ENCODE peak calls at places on chromosomes 5 and 9, in four cellular contexts. K, N, W and F are unnamed samples.

GRCh38 chr9:126439402-126439765 is 112.8 kb downstream of the MVB12B start:
- DNase-seq in K (no peak), W (no peak), N (no peak), F (no peak)

GRCh38 chr5:101679816-101680215 is 616.3 kb downstream of the SLCO4C1 start:
- DNase-seq in K (no peak), W (no peak), N (no peak), F (no peak)

GRCh38 chr9:123150708-123151503 is 117.4 kb downstream of the GPR21 start:
- DNase-seq in W (no peak), K (no peak), N (no peak), F (no peak)

GRCh38 chr5:127053049-127053448 is 20.3 kb downstream of the C5orf63 start:
- DNase-seq in W (no peak), N (no peak), K (no peak), F (no peak)

GRCh38 chr5:123090641-123091257 is 1.7 kb downstream of the PRDM6 start:
- DNase-seq in N (no peak), K (no peak), W (no peak), F (no peak)

GRCh38 chr5:163809480-163809879 is 304.1 kb downstream of the MAT2B start:
- DNase-seq in N (no peak), K (no peak), W (no peak), F (no peak)

GRCh38 chr5:143355710-143356109 is 47.8 kb downstream of the NR3C1 start:
- DNase-seq in K (no peak), N (no peak), W (peak), F (peak)

GRCh38 chr5:112923148-112923917 is 1.3 kb upstream of the REEP5 start:
- DNase-seq in N (peak), K (no peak), W (no peak), F (peak)

GRCh38 chr9:107807183-107807582 is 317.6 kb upstream of the KLF4 start:
- DNase-seq in W (no peak), N (no peak), K (no peak), F (no peak)

GRCh38 chr5:31854181-31854624 is 215.3 kb downstream of the PDZD2 start:
- DNase-seq in W (no peak), N (no peak), K (peak), F (no peak)

GRCh38 chr5:62783374-62784057 is 204.9 kb downstream of the LRRC70 start:
- DNase-seq in W (no peak), K (no peak), N (no peak), F (no peak)

GRCh38 chr9:134060546-134060945 is 7.3 kb downstream of the BRD3 start:
- DNase-seq in W (no peak), N (no peak), K (no peak), F (no peak)

GRCh38 chr9:80059979-80060378 is 488.2 kb downstream of the TLE4 start:
- DNase-seq in W (no peak), N (no peak), K (no peak), F (no peak)

GRCh38 chr5:136038635-136039034 is 9.8 kb downstream of the TGFBI start:
- DNase-seq in N (no peak), K (no peak), W (no peak), F (no peak)

GRCh38 chr9:138024831-138025291 is 147.3 kb downstream of the CACNA1B start:
- DNase-seq in K (no peak), W (no peak), N (no peak), F (no peak)

GRCh38 chr5:122415481-122416120 is 103.6 kb downstream of the SNCAIP start:
- DNase-seq in K (peak), N (no peak), W (peak), F (peak)

GRCh38 chr9:33024126-33024965 is 727 bp upstream of the DNAJA1 start:
- DNase-seq in N (no peak), K (no peak), W (peak), F (no peak)

GRCh38 chr5:139296198-139296597 is 2.7 kb downstream of the MATR3 start:
- DNase-seq in K (no peak), W (no peak), N (no peak), F (no peak)

GRCh38 chr5:147780924-147781530 is 1.5 kb downstream of the JAKMIP2 start:
- DNase-seq in N (no peak), W (no peak), K (no peak), F (no peak)

GRCh38 chr5:137320056-137321045 is 178.8 kb downstream of the SPOCK1 start:
- DNase-seq in W (peak), N (no peak), K (no peak), F (peak)

GRCh38 chr5:176652136-176652535 is 4.9 kb downstream of the TSPAN17 start:
- DNase-seq in N (no peak), K (no peak), W (no peak), F (peak)

GRCh38 chr5:175444060-175444904 is at the start of gene DRD1:
- DNase-seq in N (no peak), W (no peak), K (no peak), F (peak)

GRCh38 chr5:72925336-72926010 is 30.4 kb upstream of the FCHO2 start:
- DNase-seq in N (no peak), W (no peak), K (no peak), F (no peak)

GRCh38 chr5:154595662-154596061 is 117.6 kb upstream of the HAND1 start:
- DNase-seq in K (no peak), N (no peak), W (no peak), F (no peak)

GRCh38 chr5:120614512-120614911 is 150.4 kb downstream of the PRR16 start:
- DNase-seq in W (no peak), K (no peak), N (no peak), F (no peak)

GRCh38 chr5:166282939-166283338 is 2008.5 kb upstream of the WWC1 start:
- DNase-seq in K (no peak), W (no peak), N (no peak), F (no peak)

GRCh38 chr9:88041447-88041846 is 67.1 kb upstream of the CDK20 start:
- DNase-seq in K (no peak), W (peak), N (no peak), F (no peak)

GRCh38 chr9:71285191-71285656 is 163.8 kb upstream of the TRPM3 start:
- DNase-seq in W (peak), K (no peak), N (no peak), F (peak)

GRCh38 chr5:153122416-153122815 is 368.1 kb upstream of the GRIA1 start:
- DNase-seq in N (no peak), W (no peak), K (no peak), F (no peak)

GRCh38 chr5:44199408-44199807 is 189.8 kb downstream of the FGF10 start:
- DNase-seq in N (no peak), K (no peak), W (no peak), F (no peak)

GRCh38 chr9:93263334-93264229 is 79.6 kb downstream of the WNK2 start:
- DNase-seq in W (no peak), K (no peak), N (no peak), F (no peak)

GRCh38 chr5:170431571-170431970 is 42.4 kb upstream of the KCNMB1 start:
- DNase-seq in N (no peak), W (no peak), K (no peak), F (no peak)

GRCh38 chr9:131651599-131651998 is 88.3 kb downstream of the RAPGEF1 start:
- DNase-seq in K (no peak), W (peak), N (no peak), F (no peak)
- TF ChIP-seq CBX5 in K (no peak), W (no peak), N (no peak), F (no peak)

GRCh38 chr9:89482950-89483349 is 15.0 kb downstream of the SEMA4D start:
- DNase-seq in W (no peak), N (no peak), K (no peak), F (no peak)
- TF ChIP-seq CBX5 in W (no peak), N (no peak), K (no peak), F (no peak)

DNA sequence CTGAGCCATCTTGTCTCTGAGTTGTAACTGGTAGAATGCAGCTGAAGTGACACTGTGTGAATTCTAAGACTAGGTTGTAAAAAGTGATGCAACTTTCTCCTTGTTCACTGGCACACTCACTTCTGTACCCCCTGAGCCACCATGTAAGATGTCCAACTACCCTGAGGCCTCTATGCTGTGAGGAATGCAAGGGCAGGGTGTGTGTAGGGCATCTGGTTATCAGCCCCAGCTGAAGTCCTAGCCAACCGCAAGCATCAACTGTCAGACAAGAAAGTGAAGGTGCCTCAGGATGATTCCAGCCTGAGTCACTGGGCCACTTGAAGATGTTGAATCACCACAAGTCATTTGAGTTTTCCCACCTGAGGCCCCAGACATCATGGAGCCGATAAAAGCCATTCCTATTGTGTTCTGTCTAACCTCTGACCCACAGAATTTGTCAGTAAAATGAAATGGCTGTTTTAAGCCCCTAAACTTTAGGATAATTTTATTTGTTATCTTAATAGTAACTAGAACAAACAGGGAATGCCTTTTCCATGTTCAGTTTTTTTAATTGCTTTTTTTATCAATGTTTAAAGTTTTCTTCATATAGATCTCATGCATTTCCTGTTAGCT is 18.7 kb upstream of the RHOBTB3 start:
- DNase-seq in N (no peak), K (no peak), W (no peak), F (peak)
- TF ChIP-seq CBX5 in N (no peak), K (no peak), W (no peak), F (no peak)

GRCh38 chr5:6182271-6182815 is 196.0 kb downstream of the MED10 start:
- DNase-seq in N (no peak), W (no peak), K (no peak), F (no peak)

GRCh38 chr5:6184481-6184880 is 193.9 kb downstream of the MED10 start:
- DNase-seq in K (no peak), W (no peak), N (no peak), F (no peak)

GRCh38 chr5:6185574-6185973 is 192.8 kb downstream of the MED10 start:
- DNase-seq in W (no peak), K (no peak), N (no peak), F (no peak)

GRCh38 chr5:6181871-6182270 is 196.5 kb downstream of the MED10 start:
- DNase-seq in K (no peak), W (no peak), N (no peak), F (no peak)

DNA sequence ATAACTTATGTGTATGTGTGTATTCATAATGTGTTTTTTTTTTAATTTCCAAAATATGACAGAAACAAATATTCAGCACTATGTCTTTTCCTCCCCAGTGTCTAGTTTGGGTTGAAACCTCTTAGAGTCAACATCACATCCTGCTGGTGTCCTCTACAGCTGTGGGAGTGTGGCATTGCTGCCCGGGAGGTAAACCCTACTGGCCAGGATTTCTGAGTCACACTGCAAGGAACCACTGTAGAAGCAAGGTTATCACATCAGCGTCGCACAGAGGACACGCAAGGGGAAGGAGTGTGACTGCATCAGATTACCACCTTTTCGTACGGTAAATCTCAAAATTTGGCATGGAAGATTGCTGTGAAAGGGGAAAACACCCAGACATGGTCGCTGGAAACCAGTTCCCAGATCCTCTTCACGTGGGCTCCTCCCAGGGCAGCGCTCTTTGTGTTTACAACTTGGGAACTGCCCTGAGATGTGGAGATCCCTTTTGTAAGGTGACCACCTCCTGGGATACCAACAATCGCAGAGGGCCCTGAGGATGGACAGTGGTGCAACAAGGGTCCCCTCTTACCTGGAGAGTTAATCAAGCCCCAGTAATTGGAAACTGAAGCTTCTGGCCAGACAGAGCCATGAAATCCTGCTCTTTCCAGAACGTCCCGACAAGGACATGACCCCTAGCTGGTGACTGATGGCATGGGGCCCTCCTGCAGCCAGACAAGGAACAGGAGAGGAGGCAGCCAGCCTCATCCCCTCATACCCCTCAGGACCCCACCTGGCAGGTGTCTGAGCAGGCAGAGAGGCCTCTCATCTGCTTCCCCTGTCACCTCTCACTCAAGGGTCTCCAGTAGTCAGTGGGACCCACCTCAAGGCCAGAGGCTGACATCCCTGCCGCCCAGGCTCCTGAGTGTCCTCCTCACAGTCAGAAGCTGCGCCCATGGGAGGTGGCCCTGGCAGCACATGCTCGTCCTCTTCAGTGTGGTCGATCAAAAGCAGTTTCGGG is 194.7 kb downstream of the MED10 start:
- DNase-seq in N (no peak), W (no peak), K (no peak), F (no peak)
- TF ChIP-seq CBX5 in N (no peak), W (no peak), K (no peak), F (no peak)

GRCh38 chr5:172148381-172148780 is 39.6 kb downstream of the STK10 start:
- DNase-seq in W (no peak), N (no peak), K (no peak), F (peak)

GRCh38 chr5:172153695-172154094 is 34.3 kb downstream of the STK10 start:
- DNase-seq in N (no peak), W (no peak), K (no peak), F (no peak)

GRCh38 chr5:172150514-172151425 is 37.3 kb downstream of the STK10 start:
- DNase-seq in N (no peak), K (no peak), W (no peak), F (peak)

GRCh38 chr5:172149073-172149472 is 39.0 kb downstream of the STK10 start:
- DNase-seq in N (no peak), W (no peak), K (no peak), F (no peak)

DNA sequence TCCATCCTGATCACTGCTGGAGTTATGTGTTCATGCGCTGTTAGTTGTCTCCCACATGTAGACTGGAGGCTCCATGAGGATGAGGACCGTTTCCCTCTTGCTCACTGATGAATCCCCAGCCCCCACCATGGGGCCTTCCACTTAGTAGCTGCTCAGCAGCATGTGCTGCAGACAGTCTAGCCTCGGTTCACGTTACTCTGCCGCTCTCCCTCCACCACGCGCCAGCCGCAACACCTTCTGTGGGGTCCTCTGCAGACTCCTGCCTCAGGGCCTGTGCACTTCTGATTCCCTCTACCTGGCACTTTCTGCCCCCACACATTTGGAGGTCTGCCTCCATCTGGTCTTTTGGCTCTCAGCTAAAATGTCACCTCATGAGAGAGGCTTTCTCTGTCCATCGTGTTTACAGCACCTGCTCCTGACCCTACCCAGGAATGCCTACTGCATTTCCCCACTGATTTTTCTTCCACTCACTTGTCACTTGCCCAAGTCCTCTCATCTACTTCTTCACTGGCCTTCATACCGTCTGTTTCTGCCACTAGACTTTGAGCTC is 36.3 kb downstream of the STK10 start:
- DNase-seq in W (no peak), K (no peak), N (no peak), F (peak)
- TF ChIP-seq CBX5 in W (no peak), K (no peak), N (no peak), F (no peak)